ENCODE peak calls at places on chromosomes 13 and 19, in nine cellular contexts. One of them, this sample, is unnamed.

GRCh38 chr13:100658363-100658762 is 16.2 kb downstream of the TMTC4 start:
- DNase-seq in CD14-positive monocyte: no peak
- DNase-seq in T-cell: no peak
- DNase-seq in tibial artery: no peak
- DNase-seq in astrocyte of the hippocampus: no peak
- DNase-seq in KG1: peak; percentile 25
- DNase-seq in T-helper 17 cell: no peak
- DNase-seq in left lung: no peak
- DNase-seq in stimulated activated CD8-positive, alpha-beta memory T cell treated with anti-CD3 and anti-CD28 coated beads, Interleukin-7, amount 100 ng/mL, for 48 hours: no peak
- DNase-seq in this sample: no peak

GRCh38 chr13:31374682-31375081 is 174.9 kb downstream of the B3GLCT start:
- DNase-seq in CD14-positive monocyte: no peak
- DNase-seq in T-cell: no peak
- DNase-seq in tibial artery: no peak
- DNase-seq in astrocyte of the hippocampus: no peak
- DNase-seq in KG1: no peak
- DNase-seq in T-helper 17 cell: no peak
- DNase-seq in left lung: no peak
- DNase-seq in stimulated activated CD8-positive, alpha-beta memory T cell treated with anti-CD3 and anti-CD28 coated beads, Interleukin-7, amount 100 ng/mL, for 48 hours: no peak
- DNase-seq in this sample: no peak

GRCh38 chr19:19081642-19082151 is 17.9 kb downstream of the SLC25A42 start:
- DNase-seq in CD14-positive monocyte: no peak
- DNase-seq in T-cell: no peak
- DNase-seq in tibial artery: peak; percentile 84
- DNase-seq in astrocyte of the hippocampus: no peak
- DNase-seq in KG1: no peak
- DNase-seq in T-helper 17 cell: no peak
- DNase-seq in left lung: no peak
- DNase-seq in stimulated activated CD8-positive, alpha-beta memory T cell treated with anti-CD3 and anti-CD28 coated beads, Interleukin-7, amount 100 ng/mL, for 48 hours: no peak
- DNase-seq in this sample: no peak

GRCh38 chr13:36549126-36549702 is 116.9 kb downstream of the CCNA1 start:
- DNase-seq in CD14-positive monocyte: no peak
- DNase-seq in T-cell: no peak
- DNase-seq in tibial artery: no peak
- DNase-seq in astrocyte of the hippocampus: no peak
- DNase-seq in KG1: no peak
- DNase-seq in T-helper 17 cell: no peak
- DNase-seq in left lung: no peak
- DNase-seq in stimulated activated CD8-positive, alpha-beta memory T cell treated with anti-CD3 and anti-CD28 coated beads, Interleukin-7, amount 100 ng/mL, for 48 hours: no peak
- DNase-seq in this sample: no peak

GRCh38 chr13:105139048-105139379 is 1396.4 kb downstream of the EFNB2 start:
- DNase-seq in CD14-positive monocyte: no peak
- DNase-seq in T-cell: no peak
- DNase-seq in tibial artery: no peak
- DNase-seq in astrocyte of the hippocampus: no peak
- DNase-seq in KG1: no peak
- DNase-seq in T-helper 17 cell: no peak
- DNase-seq in left lung: no peak
- DNase-seq in stimulated activated CD8-positive, alpha-beta memory T cell treated with anti-CD3 and anti-CD28 coated beads, Interleukin-7, amount 100 ng/mL, for 48 hours: no peak
- DNase-seq in this sample: no peak

GRCh38 chr19:6238256-6238642 is 41.5 kb downstream of the MLLT1 start:
- DNase-seq in CD14-positive monocyte: no peak
- DNase-seq in T-cell: no peak
- DNase-seq in tibial artery: no peak
- DNase-seq in astrocyte of the hippocampus: no peak
- DNase-seq in KG1: no peak
- DNase-seq in T-helper 17 cell: no peak
- DNase-seq in left lung: no peak
- DNase-seq in stimulated activated CD8-positive, alpha-beta memory T cell treated with anti-CD3 and anti-CD28 coated beads, Interleukin-7, amount 100 ng/mL, for 48 hours: no peak
- DNase-seq in this sample: no peak

GRCh38 chr13:58144616-58145015 is 513.1 kb downstream of the PCDH17 start:
- DNase-seq in CD14-positive monocyte: no peak
- DNase-seq in T-cell: no peak
- DNase-seq in tibial artery: no peak
- DNase-seq in astrocyte of the hippocampus: no peak
- DNase-seq in KG1: no peak
- DNase-seq in T-helper 17 cell: no peak
- DNase-seq in left lung: no peak
- DNase-seq in stimulated activated CD8-positive, alpha-beta memory T cell treated with anti-CD3 and anti-CD28 coated beads, Interleukin-7, amount 100 ng/mL, for 48 hours: no peak
- DNase-seq in this sample: no peak

GRCh38 chr19:45770192-45771101 is 1.4 kb upstream of the SIX5 start:
- DNase-seq in CD14-positive monocyte: peak; percentile 70
- DNase-seq in T-cell: peak; percentile 88
- DNase-seq in tibial artery: peak; percentile 99
- DNase-seq in astrocyte of the hippocampus: peak; percentile 99
- DNase-seq in KG1: peak; percentile 83
- DNase-seq in T-helper 17 cell: peak; percentile 92
- DNase-seq in left lung: peak; percentile 97
- DNase-seq in stimulated activated CD8-positive, alpha-beta memory T cell treated with anti-CD3 and anti-CD28 coated beads, Interleukin-7, amount 100 ng/mL, for 48 hours: peak; percentile 79
- DNase-seq in this sample: peak; percentile 96

GRCh38 chr13:112716461-112716820 is 26.6 kb downstream of the ATP11A start:
- DNase-seq in CD14-positive monocyte: no peak
- DNase-seq in T-cell: no peak
- DNase-seq in tibial artery: peak; percentile 60
- DNase-seq in astrocyte of the hippocampus: no peak
- DNase-seq in KG1: no peak
- DNase-seq in T-helper 17 cell: no peak
- DNase-seq in left lung: peak; percentile 83
- DNase-seq in stimulated activated CD8-positive, alpha-beta memory T cell treated with anti-CD3 and anti-CD28 coated beads, Interleukin-7, amount 100 ng/mL, for 48 hours: no peak
- DNase-seq in this sample: no peak

GRCh38 chr13:77360032-77360431 is 33.1 kb upstream of the MYCBP2 start:
- DNase-seq in CD14-positive monocyte: no peak
- DNase-seq in T-cell: no peak
- DNase-seq in tibial artery: no peak
- DNase-seq in astrocyte of the hippocampus: no peak
- DNase-seq in KG1: no peak
- DNase-seq in T-helper 17 cell: no peak
- DNase-seq in left lung: no peak
- DNase-seq in stimulated activated CD8-positive, alpha-beta memory T cell treated with anti-CD3 and anti-CD28 coated beads, Interleukin-7, amount 100 ng/mL, for 48 hours: no peak
- DNase-seq in this sample: no peak

GRCh38 chr13:41696163-41697003 is 239.0 kb downstream of the RGCC start:
- DNase-seq in CD14-positive monocyte: no peak
- DNase-seq in T-cell: no peak
- DNase-seq in tibial artery: no peak
- DNase-seq in astrocyte of the hippocampus: peak; percentile 83
- DNase-seq in KG1: no peak
- DNase-seq in T-helper 17 cell: no peak
- DNase-seq in left lung: no peak
- DNase-seq in stimulated activated CD8-positive, alpha-beta memory T cell treated with anti-CD3 and anti-CD28 coated beads, Interleukin-7, amount 100 ng/mL, for 48 hours: no peak
- DNase-seq in this sample: no peak

GRCh38 chr19:3775831-3776230 is 3.8 kb upstream of the RAX2 start:
- DNase-seq in CD14-positive monocyte: no peak
- DNase-seq in T-cell: no peak
- DNase-seq in tibial artery: no peak
- DNase-seq in astrocyte of the hippocampus: no peak
- DNase-seq in KG1: no peak
- DNase-seq in T-helper 17 cell: no peak
- DNase-seq in left lung: no peak
- DNase-seq in stimulated activated CD8-positive, alpha-beta memory T cell treated with anti-CD3 and anti-CD28 coated beads, Interleukin-7, amount 100 ng/mL, for 48 hours: no peak
- DNase-seq in this sample: no peak

GRCh38 chr13:40980466-40980865 is 38.6 kb downstream of the ELF1 start:
- DNase-seq in CD14-positive monocyte: no peak
- DNase-seq in T-cell: no peak
- DNase-seq in tibial artery: no peak
- DNase-seq in astrocyte of the hippocampus: no peak
- DNase-seq in KG1: no peak
- DNase-seq in T-helper 17 cell: no peak
- DNase-seq in left lung: no peak
- DNase-seq in stimulated activated CD8-positive, alpha-beta memory T cell treated with anti-CD3 and anti-CD28 coated beads, Interleukin-7, amount 100 ng/mL, for 48 hours: no peak
- DNase-seq in this sample: no peak

GRCh38 chr13:46082324-46082723 is 22.5 kb downstream of the CPB2 start:
- DNase-seq in CD14-positive monocyte: no peak
- DNase-seq in T-cell: no peak
- DNase-seq in tibial artery: no peak
- DNase-seq in astrocyte of the hippocampus: no peak
- DNase-seq in KG1: no peak
- DNase-seq in T-helper 17 cell: no peak
- DNase-seq in left lung: no peak
- DNase-seq in stimulated activated CD8-positive, alpha-beta memory T cell treated with anti-CD3 and anti-CD28 coated beads, Interleukin-7, amount 100 ng/mL, for 48 hours: no peak
- DNase-seq in this sample: no peak

GRCh38 chr13:29583073-29583785 is 12.3 kb downstream of the SLC7A1 start:
- DNase-seq in CD14-positive monocyte: no peak
- DNase-seq in T-cell: no peak
- DNase-seq in tibial artery: no peak
- DNase-seq in astrocyte of the hippocampus: peak; percentile 75
- DNase-seq in KG1: no peak
- DNase-seq in T-helper 17 cell: no peak
- DNase-seq in left lung: no peak
- DNase-seq in stimulated activated CD8-positive, alpha-beta memory T cell treated with anti-CD3 and anti-CD28 coated beads, Interleukin-7, amount 100 ng/mL, for 48 hours: no peak
- DNase-seq in this sample: no peak

GRCh38 chr19:44278181-44278690 is 18.6 kb downstream of the ZNF233 start:
- DNase-seq in CD14-positive monocyte: no peak
- DNase-seq in T-cell: no peak
- DNase-seq in tibial artery: no peak
- DNase-seq in astrocyte of the hippocampus: no peak
- DNase-seq in KG1: no peak
- DNase-seq in T-helper 17 cell: no peak
- DNase-seq in left lung: no peak
- DNase-seq in stimulated activated CD8-positive, alpha-beta memory T cell treated with anti-CD3 and anti-CD28 coated beads, Interleukin-7, amount 100 ng/mL, for 48 hours: no peak
- DNase-seq in this sample: no peak

GRCh38 chr13:46866150-46866549 is 30.7 kb downstream of the HTR2A start:
- DNase-seq in CD14-positive monocyte: peak; percentile 52
- DNase-seq in T-cell: no peak
- DNase-seq in tibial artery: no peak
- DNase-seq in astrocyte of the hippocampus: peak; percentile 32
- DNase-seq in KG1: peak; percentile 41
- DNase-seq in T-helper 17 cell: no peak
- DNase-seq in left lung: peak; percentile 77
- DNase-seq in stimulated activated CD8-positive, alpha-beta memory T cell treated with anti-CD3 and anti-CD28 coated beads, Interleukin-7, amount 100 ng/mL, for 48 hours: no peak
- DNase-seq in this sample: peak; percentile 37

GRCh38 chr13:73945371-73945770 is 188.8 kb downstream of the KLF12 start:
- DNase-seq in CD14-positive monocyte: no peak
- DNase-seq in T-cell: no peak
- DNase-seq in tibial artery: no peak
- DNase-seq in astrocyte of the hippocampus: no peak
- DNase-seq in KG1: no peak
- DNase-seq in T-helper 17 cell: no peak
- DNase-seq in left lung: no peak
- DNase-seq in stimulated activated CD8-positive, alpha-beta memory T cell treated with anti-CD3 and anti-CD28 coated beads, Interleukin-7, amount 100 ng/mL, for 48 hours: no peak
- DNase-seq in this sample: no peak

GRCh38 chr13:23561261-23561660 is 9.0 kb upstream of the TNFRSF19 start:
- DNase-seq in CD14-positive monocyte: no peak
- DNase-seq in T-cell: no peak
- DNase-seq in tibial artery: no peak
- DNase-seq in astrocyte of the hippocampus: no peak
- DNase-seq in KG1: no peak
- DNase-seq in T-helper 17 cell: no peak
- DNase-seq in left lung: no peak
- DNase-seq in stimulated activated CD8-positive, alpha-beta memory T cell treated with anti-CD3 and anti-CD28 coated beads, Interleukin-7, amount 100 ng/mL, for 48 hours: no peak
- DNase-seq in this sample: no peak

GRCh38 chr19:29687897-29688728 is 22.9 kb downstream of the PLEKHF1 start:
- DNase-seq in CD14-positive monocyte: no peak
- DNase-seq in T-cell: no peak
- DNase-seq in tibial artery: no peak
- DNase-seq in astrocyte of the hippocampus: no peak
- DNase-seq in KG1: no peak
- DNase-seq in T-helper 17 cell: no peak
- DNase-seq in left lung: peak; percentile 6
- DNase-seq in stimulated activated CD8-positive, alpha-beta memory T cell treated with anti-CD3 and anti-CD28 coated beads, Interleukin-7, amount 100 ng/mL, for 48 hours: no peak
- DNase-seq in this sample: no peak

GRCh38 chr13:90445179-90445578 is 902.3 kb upstream of the MIR17HG start:
- DNase-seq in CD14-positive monocyte: no peak
- DNase-seq in T-cell: no peak
- DNase-seq in tibial artery: no peak
- DNase-seq in astrocyte of the hippocampus: peak; percentile 93
- DNase-seq in KG1: no peak
- DNase-seq in T-helper 17 cell: no peak
- DNase-seq in left lung: no peak
- DNase-seq in stimulated activated CD8-positive, alpha-beta memory T cell treated with anti-CD3 and anti-CD28 coated beads, Interleukin-7, amount 100 ng/mL, for 48 hours: no peak
- DNase-seq in this sample: peak; percentile 18

GRCh38 chr13:99339230-99339721 is 32.1 kb upstream of the GPR183 start:
- DNase-seq in CD14-positive monocyte: no peak
- DNase-seq in T-cell: no peak
- DNase-seq in tibial artery: no peak
- DNase-seq in astrocyte of the hippocampus: no peak
- DNase-seq in KG1: no peak
- DNase-seq in T-helper 17 cell: no peak
- DNase-seq in left lung: no peak
- DNase-seq in stimulated activated CD8-positive, alpha-beta memory T cell treated with anti-CD3 and anti-CD28 coated beads, Interleukin-7, amount 100 ng/mL, for 48 hours: no peak
- DNase-seq in this sample: no peak

GRCh38 chr13:36712290-36712689 is 38.5 kb downstream of the SERTM1 start:
- DNase-seq in CD14-positive monocyte: no peak
- DNase-seq in T-cell: no peak
- DNase-seq in tibial artery: no peak
- DNase-seq in astrocyte of the hippocampus: no peak
- DNase-seq in KG1: no peak
- DNase-seq in T-helper 17 cell: no peak
- DNase-seq in left lung: no peak
- DNase-seq in stimulated activated CD8-positive, alpha-beta memory T cell treated with anti-CD3 and anti-CD28 coated beads, Interleukin-7, amount 100 ng/mL, for 48 hours: no peak
- DNase-seq in this sample: no peak

GRCh38 chr13:114275309-114275708 is 6.1 kb upstream of the UPF3A start:
- DNase-seq in CD14-positive monocyte: no peak
- DNase-seq in T-cell: no peak
- DNase-seq in tibial artery: no peak
- DNase-seq in astrocyte of the hippocampus: no peak
- DNase-seq in KG1: no peak
- DNase-seq in T-helper 17 cell: no peak
- DNase-seq in left lung: no peak
- DNase-seq in stimulated activated CD8-positive, alpha-beta memory T cell treated with anti-CD3 and anti-CD28 coated beads, Interleukin-7, amount 100 ng/mL, for 48 hours: no peak
- DNase-seq in this sample: no peak

GRCh38 chr19:40314646-40315045 is 29.5 kb upstream of the AKT2 start:
- DNase-seq in CD14-positive monocyte: no peak
- DNase-seq in T-cell: no peak
- DNase-seq in tibial artery: no peak
- DNase-seq in astrocyte of the hippocampus: no peak
- DNase-seq in KG1: no peak
- DNase-seq in T-helper 17 cell: no peak
- DNase-seq in left lung: no peak
- DNase-seq in stimulated activated CD8-positive, alpha-beta memory T cell treated with anti-CD3 and anti-CD28 coated beads, Interleukin-7, amount 100 ng/mL, for 48 hours: no peak
- DNase-seq in this sample: no peak

GRCh38 chr13:52646967-52647366 is 4.7 kb downstream of the HNRNPA1L2 start:
- DNase-seq in CD14-positive monocyte: no peak
- DNase-seq in T-cell: no peak
- DNase-seq in tibial artery: no peak
- DNase-seq in astrocyte of the hippocampus: no peak
- DNase-seq in KG1: no peak
- DNase-seq in T-helper 17 cell: no peak
- DNase-seq in left lung: no peak
- DNase-seq in stimulated activated CD8-positive, alpha-beta memory T cell treated with anti-CD3 and anti-CD28 coated beads, Interleukin-7, amount 100 ng/mL, for 48 hours: no peak
- DNase-seq in this sample: no peak

GRCh38 chr19:16433986-16434385 is 37.8 kb downstream of the EPS15L1 start:
- DNase-seq in CD14-positive monocyte: no peak
- DNase-seq in T-cell: no peak
- DNase-seq in tibial artery: no peak
- DNase-seq in astrocyte of the hippocampus: peak; percentile 68
- DNase-seq in KG1: no peak
- DNase-seq in T-helper 17 cell: no peak
- DNase-seq in left lung: no peak
- DNase-seq in stimulated activated CD8-positive, alpha-beta memory T cell treated with anti-CD3 and anti-CD28 coated beads, Interleukin-7, amount 100 ng/mL, for 48 hours: no peak
- DNase-seq in this sample: peak; percentile 73

This sample was measured in D341Med.